ENCODE peak calls at places on chromosomes 6 and 20, in five cellular contexts. O is endothelial cell of umbilical vein, E is hepatocyte, C is H1, M is fibroblast of lung. N is an unnamed sample.
A peak's percentile ranks its signal among the peaks of the same experiment; 100 is the strongest.

GRCh38 chr20:53872561-53873248 is 197.7 kb downstream of the BCAS1 start:
- DNase-seq in E (no peak), M (peak; percentile 41), C (no peak), O (no peak), N (no peak)

GRCh38 chr6:166341464-166341863 is 881 bp downstream of the SFT2D1 start:
- DNase-seq in E (no peak), O (no peak), C (no peak), M (no peak), N (no peak)

GRCh38 chr6:73049971-73050594 is 175.2 kb downstream of the KHDC1L start:
- DNase-seq in M (no peak), O (no peak), E (no peak), C (no peak), N (no peak)

GRCh38 chr20:22567944-22568871 is 16.2 kb downstream of the FOXA2 start:
- DNase-seq in C (peak; percentile 66), M (no peak), E (no peak), O (no peak), N (no peak)

GRCh38 chr20:31666258-31667042 is 28.7 kb downstream of the COX4I2 start:
- DNase-seq in M (peak; percentile 46), O (no peak), E (no peak), C (no peak), N (no peak)

GRCh38 chr6:135212935-135213334 is 31.8 kb downstream of the MYB start:
- DNase-seq in E (no peak), M (peak; percentile 18), C (no peak), O (no peak), N (peak; percentile 49)

GRCh38 chr20:19466204-19466928 is 253.9 kb downstream of the SLC24A3 start:
- DNase-seq in M (no peak), E (no peak), C (no peak), O (no peak), N (no peak)

GRCh38 chr6:87274660-87275273 is 47.6 kb upstream of the SMIM8 start:
- DNase-seq in O (no peak), E (peak; percentile 18), M (peak; percentile 55), C (no peak), N (peak; percentile 78)

GRCh38 chr6:41801380-41801779 is 13.9 kb downstream of the TOMM6 start:
- DNase-seq in C (no peak), E (no peak), M (peak; percentile 40), O (peak; percentile 67), N (no peak)

GRCh38 chr6:101117397-101118185 is 236.5 kb upstream of the ASCC3 start:
- DNase-seq in M (no peak), C (peak; percentile 59), E (peak; percentile 30), O (no peak), N (no peak)

GRCh38 chr6:41687501-41688175 is 47.8 kb downstream of the TFEB start:
- DNase-seq in C (peak; percentile 73), M (no peak), E (peak; percentile 35), O (no peak), N (no peak)

GRCh38 chr20:3071610-3072529 is at the start of gene OXT:
- DNase-seq in M (no peak), O (peak; percentile 23), C (peak; percentile 74), E (peak; percentile 53), N (no peak)

GRCh38 chr20:37505263-37506165 is 15.5 kb upstream of the NNAT start:
- DNase-seq in E (no peak), O (no peak), M (no peak), C (no peak), N (no peak)

GRCh38 chr6:141667580-141668309 is 465.0 kb upstream of the GJE1 start:
- DNase-seq in O (no peak), E (peak; percentile 28), M (no peak), C (no peak), N (peak; percentile 20)

GRCh38 chr20:35279040-35279439 is 1.1 kb upstream of the MMP24OS start:
- DNase-seq in E (no peak), C (no peak), O (no peak), M (no peak), N (no peak)

GRCh38 chr20:61433816-61434215 is 181.8 kb downstream of the CDH4 start:
- DNase-seq in E (no peak), O (no peak), C (no peak), M (no peak), N (no peak)

GRCh38 chr20:18853216-18853615 is 39.6 kb downstream of the SCP2D1 start:
- DNase-seq in C (no peak), O (no peak), M (no peak), E (no peak), N (no peak)

GRCh38 chr20:653590-654426 is 808 bp upstream of the SRXN1 start:
- DNase-seq in M (no peak), E (no peak), O (no peak), C (no peak), N (no peak)

GRCh38 chr6:159217595-159218275 is 48.5 kb downstream of the FNDC1 start:
- DNase-seq in E (peak; percentile 65), O (peak; percentile 1), M (peak; percentile 31), C (peak; percentile 77), N (peak; percentile 40)

GRCh38 chr6:81761197-81761596 is 8.7 kb upstream of the TENT5A start:
- DNase-seq in E (no peak), M (peak; percentile 68), C (no peak), O (peak; percentile 27), N (peak; percentile 73)

GRCh38 chr6:120282005-120282404 is 932.4 kb upstream of the MAN1A1 start:
- DNase-seq in C (no peak), M (no peak), O (no peak), E (no peak), N (no peak)

GRCh38 chr20:47359533-47360206 is 3.2 kb upstream of the ZMYND8 start:
- DNase-seq in C (no peak), O (no peak), E (no peak), M (no peak), N (no peak)

GRCh38 chr20:17622086-17622850 is 52.4 kb downstream of the DSTN start:
- DNase-seq in O (no peak), M (no peak), C (no peak), E (no peak), N (no peak)

GRCh38 chr20:58116505-58116904 is 111.9 kb downstream of the ANKRD60 start:
- DNase-seq in M (no peak), E (no peak), C (peak; percentile 38), O (no peak), N (no peak)

GRCh38 chr20:58112017-58112781 is 116.3 kb downstream of the ANKRD60 start:
- DNase-seq in C (no peak), M (peak; percentile 56), O (no peak), E (no peak), N (peak; percentile 82)

GRCh38 chr20:58113706-58114105 is 114.7 kb downstream of the ANKRD60 start:
- DNase-seq in C (no peak), E (no peak), O (no peak), M (no peak), N (no peak)

DNA sequence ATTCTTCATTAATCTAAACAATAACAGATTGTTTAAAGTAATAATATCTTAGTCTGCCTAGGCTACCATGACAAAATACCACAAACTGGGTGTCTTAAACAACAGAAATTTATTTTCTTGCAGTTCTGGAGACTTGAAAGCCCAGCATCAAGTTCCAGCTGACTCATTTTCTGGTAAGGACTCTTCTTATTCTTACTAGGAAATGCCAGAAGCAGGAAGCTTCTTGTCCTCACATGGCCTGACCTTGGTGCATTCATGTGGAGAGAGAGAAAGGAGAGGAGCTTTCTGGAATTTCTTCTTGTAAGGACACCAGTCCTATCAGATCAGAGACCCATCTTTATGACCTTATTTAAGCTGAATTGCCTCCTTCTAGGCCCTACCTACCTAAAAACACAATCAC is 110.5 kb downstream of the ANKRD60 start:
- DNase-seq in M (no peak), O (no peak), C (no peak), E (no peak), N (peak; percentile 56)
- H3K9me3 ChIP-seq in M (no peaks in the 10 kb centered on the region), O (no peaks in the 10 kb centered on the region), C (no peaks in the 10 kb centered on the region), E (no peaks in the 10 kb centered on the region), N (peaks cover 4% of the 10 kb centered on the region)

GRCh38 chr6:85460951-85461805 is 11.3 kb downstream of the NT5E start:
- DNase-seq in C (no peak), O (peak; percentile 61), M (peak; percentile 64), E (no peak), N (peak; percentile 81)
- H3K4me2 ChIP-seq in C (no peak overlapping the region), O (peak overlapping the region; percentile 76), M (no peak overlapping the region), E (no peak overlapping the region), N (peak overlapping the region; percentile 27)

GRCh38 chr20:16438100-16438499 is 135.1 kb downstream of the KIF16B start:
- DNase-seq in O (no peak), M (no peak), E (no peak), C (no peak), N (no peak)

GRCh38 chr20:16434087-16434664 is 139.1 kb downstream of the KIF16B start:
- DNase-seq in E (peak; percentile 34), C (peak; percentile 96), M (peak; percentile 43), O (peak; percentile 52), N (no peak)

GRCh38 chr20:16441526-16442164 is 131.6 kb downstream of the KIF16B start:
- DNase-seq in M (no peak), C (no peak), O (no peak), E (no peak), N (no peak)

DNA sequence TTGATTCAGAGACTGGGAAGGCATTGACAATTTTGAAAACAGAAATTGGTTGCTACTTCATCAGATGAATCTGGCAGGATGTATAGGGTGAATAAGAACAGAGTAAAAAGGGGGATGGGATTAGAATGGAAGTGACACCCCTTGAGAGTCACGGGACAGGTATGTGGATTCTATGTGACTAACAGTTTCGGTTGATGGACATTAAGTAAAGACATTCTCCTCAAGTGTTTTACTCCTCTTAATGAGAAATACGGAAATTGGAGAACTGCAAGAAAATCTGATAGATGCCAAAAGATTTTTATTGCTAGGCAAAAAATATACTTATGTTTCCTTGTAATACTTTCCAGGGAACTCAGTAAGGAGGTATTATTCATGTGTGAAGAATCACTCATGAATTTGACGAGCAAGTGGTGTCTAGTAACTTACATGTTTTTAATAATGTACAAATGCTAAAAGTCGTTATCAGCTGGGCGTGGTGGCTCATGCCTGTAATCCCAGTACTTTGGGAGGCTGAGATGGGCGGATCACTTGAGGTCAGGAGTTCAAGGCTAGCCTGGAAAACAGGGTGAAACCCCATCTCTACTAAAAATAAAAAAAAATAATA is 135.8 kb downstream of the KIF16B start:
- DNase-seq in M (no peak), O (no peak), E (no peak), C (no peak), N (no peak)
- H3K9me3 ChIP-seq in M (no peaks in the 10 kb centered on the region), O (no peaks in the 10 kb centered on the region), E (no peaks in the 10 kb centered on the region), C (no peaks in the 10 kb centered on the region), N (no peaks in the 10 kb centered on the region)

GRCh38 chr6:85669735-85670194 is 27.1 kb upstream of the SYNCRIP start:
- DNase-seq in M (peak; percentile 31), E (no peak), O (peak; percentile 28), C (peak; percentile 53), N (peak; percentile 27)
- H3K4me2 ChIP-seq in M (no peak overlapping the region), E (no peak overlapping the region), O (no peak overlapping the region), C (peak overlapping the region; percentile 44), N (no peak overlapping the region)

GRCh38 chr20:24668384-24668702 is 198.9 kb downstream of the SYNDIG1 start:
- DNase-seq in O (no peak), E (no peak), C (no peak), M (no peak), N (no peak)

GRCh38 chr20:24667689-24668383 is 198.4 kb downstream of the SYNDIG1 start:
- DNase-seq in C (no peak), E (no peak), O (no peak), M (no peak), N (no peak)

GRCh38 chr20:24670341-24670821 is 201.0 kb downstream of the SYNDIG1 start:
- DNase-seq in C (no peak), E (no peak), M (no peak), O (no peak), N (no peak)

GRCh38 chr20:24669701-24670100 is 200.3 kb downstream of the SYNDIG1 start:
- DNase-seq in M (no peak), O (no peak), C (no peak), E (no peak), N (no peak)

GRCh38 chr20:24668791-24669190 is 199.4 kb downstream of the SYNDIG1 start:
- DNase-seq in E (no peak), M (no peak), O (no peak), C (no peak), N (no peak)
- H3K9me3 ChIP-seq in E (no peaks in the 10 kb centered on the region), M (no peaks in the 10 kb centered on the region), O (peaks cover 10% of the 10 kb centered on the region), C (no peaks in the 10 kb centered on the region), N (no peaks in the 10 kb centered on the region)

N was measured in astrocyte.